ENCODE peak calls at places on chromosomes 1 and 21, in four cellular contexts. B, D, N and G are unnamed samples.

GRCh38 chr1:21590906-21591301 is 78.3 kb downstream of the RAP1GAP start:
- DNase-seq in B (no peak), D (no peak), N (no peak), G (no peak)

GRCh38 chr1:148318123-148318899 is 164.8 kb downstream of the PPIAL4G start:
- DNase-seq in B (peak), D (no peak), N (no peak), G (no peak)

GRCh38 chr21:32562426-32562825 is 22.9 kb downstream of the TCP10L start:
- DNase-seq in B (peak), D (no peak), N (no peak), G (no peak)

GRCh38 chr1:150311762-150312161 is 9.6 kb upstream of the PRPF3 start:
- DNase-seq in B (no peak), D (no peak), N (no peak), G (no peak)

GRCh38 chr1:86765073-86765472 is 60.7 kb downstream of the SH3GLB1 start:
- DNase-seq in B (no peak), D (peak), N (no peak), G (no peak)

GRCh38 chr1:25450894-25451293 is 20.2 kb downstream of the MACO1 start:
- DNase-seq in B (no peak), D (no peak), N (no peak), G (no peak)

GRCh38 chr1:224851210-224851849 is 78.1 kb upstream of the DNAH14 start:
- DNase-seq in B (peak), D (peak), N (peak), G (peak)

GRCh38 chr1:39262802-39263201 is 58.3 kb downstream of the MACF1 start:
- DNase-seq in B (no peak), D (no peak), N (no peak), G (no peak)

GRCh38 chr21:36052860-36053766 is 7.2 kb downstream of the SETD4 start:
- DNase-seq in B (no peak), D (no peak), N (no peak), G (no peak)

GRCh38 chr1:194512957-194513356 is 1326.5 kb upstream of the B3GALT2 start:
- DNase-seq in B (no peak), D (no peak), N (no peak), G (no peak)

GRCh38 chr1:171032822-171033702 is 57.6 kb upstream of the FMO3 start:
- DNase-seq in B (peak), D (no peak), N (no peak), G (no peak)
- TF ChIP-seq ELF4 in B (no peak), D (no peak), N (no peak), G (no peak)

GRCh38 chr21:26709090-26709489 is 136.0 kb upstream of the CYYR1 start:
- DNase-seq in B (no peak), D (no peak), N (no peak), G (no peak)

GRCh38 chr21:26708223-26708800 is 135.2 kb upstream of the CYYR1 start:
- DNase-seq in B (no peak), D (no peak), N (no peak), G (no peak)

GRCh38 chr21:26715116-26715515 is 130.1 kb downstream of the ADAMTS1 start:
- DNase-seq in B (no peak), D (no peak), N (no peak), G (no peak)

GRCh38 chr21:26707241-26707640 is 134.2 kb upstream of the CYYR1 start:
- DNase-seq in B (no peak), D (no peak), N (no peak), G (no peak)

GRCh38 chr21:26710155-26710554 is 135.1 kb downstream of the ADAMTS1 start:
- DNase-seq in B (no peak), D (no peak), N (no peak), G (no peak)
- TF ChIP-seq ELF4 in B (no peak), D (no peak), N (no peak), G (no peak)

GRCh38 chr1:207243756-207244408 is 77.6 kb upstream of the CD55 start:
- DNase-seq in B (no peak), D (no peak), N (no peak), G (no peak)

GRCh38 chr1:207244409-207244801 is 77.1 kb upstream of the CD55 start:
- DNase-seq in B (no peak), D (no peak), N (no peak), G (no peak)

GRCh38 chr1:207245124-207245523 is 76.4 kb upstream of the CD55 start:
- DNase-seq in B (no peak), D (no peak), N (no peak), G (no peak)

GRCh38 chr1:207251066-207251465 is 70.4 kb upstream of the CD55 start:
- DNase-seq in B (no peak), D (no peak), N (no peak), G (no peak)

DNA sequence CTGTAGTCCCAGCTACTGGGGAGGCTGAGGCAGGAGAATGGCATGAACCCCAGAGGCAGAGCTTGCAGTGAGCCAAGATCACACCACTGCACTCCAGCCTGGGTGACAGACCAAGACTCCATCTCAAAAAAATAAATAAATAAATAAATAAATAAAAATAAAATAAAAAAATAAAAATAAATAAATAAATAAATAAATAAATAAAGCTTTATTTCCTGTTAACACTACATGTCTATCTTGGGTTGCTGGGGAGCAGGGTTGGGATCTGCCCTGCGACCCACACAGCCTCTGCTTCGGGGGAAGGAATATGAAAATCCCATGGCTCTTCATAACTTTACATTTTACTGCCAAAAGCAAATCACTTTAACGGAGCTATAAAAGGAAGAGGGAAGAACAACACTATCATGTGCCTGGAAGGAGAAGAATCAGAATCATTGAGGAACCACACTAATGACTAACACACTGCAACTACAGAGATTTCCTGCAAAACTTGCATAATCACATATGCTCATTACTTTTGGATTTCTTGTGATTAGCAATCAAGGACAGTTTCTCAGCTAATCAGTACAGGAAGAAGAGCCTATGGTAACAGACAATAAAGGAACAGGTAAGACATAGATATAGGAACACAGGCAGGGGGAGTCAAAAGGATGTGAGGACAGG is 72.8 kb upstream of the CD55 start:
- DNase-seq in B (no peak), D (no peak), N (no peak), G (no peak)
- TF ChIP-seq ELF4 in B (no peak), D (no peak), N (no peak), G (no peak)

GRCh38 chr1:237112663-237113062 is 70.7 kb downstream of the RYR2 start:
- DNase-seq in B (no peak), D (no peak), N (no peak), G (no peak)
- TF ChIP-seq ELF4 in B (no peak), D (no peak), N (no peak), G (no peak)

DNA sequence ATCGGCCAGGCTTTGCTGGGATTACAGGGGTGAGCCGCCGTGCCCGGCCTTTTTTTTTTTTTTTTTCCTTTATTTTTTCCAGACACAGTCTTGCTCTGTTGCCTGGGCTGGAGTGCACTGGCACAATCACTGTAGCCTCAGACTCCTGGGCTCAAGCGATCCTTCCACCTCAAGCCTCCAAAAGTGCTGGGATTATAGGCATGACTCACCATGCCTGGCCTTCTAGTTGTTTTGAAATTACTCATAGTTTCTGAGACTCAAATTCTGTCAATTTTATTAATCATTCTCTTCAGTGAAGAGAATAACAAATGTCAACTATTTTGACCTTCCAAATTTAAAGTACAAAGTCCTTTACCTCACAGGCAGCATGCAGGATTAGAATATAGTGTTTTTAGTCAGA is 374.5 kb downstream of the PLA2G4A start:
- DNase-seq in B (no peak), D (no peak), N (no peak), G (no peak)
- TF ChIP-seq ELF4 in B (no peak), D (no peak), N (no peak), G (no peak)

GRCh38 chr1:116560704-116561490 is 9.9 kb downstream of the CD58 start:
- DNase-seq in B (no peak), D (no peak), N (no peak), G (no peak)
- TF ChIP-seq ELF4 in B (no peak), D (no peak), N (no peak), G (no peak)

DNA sequence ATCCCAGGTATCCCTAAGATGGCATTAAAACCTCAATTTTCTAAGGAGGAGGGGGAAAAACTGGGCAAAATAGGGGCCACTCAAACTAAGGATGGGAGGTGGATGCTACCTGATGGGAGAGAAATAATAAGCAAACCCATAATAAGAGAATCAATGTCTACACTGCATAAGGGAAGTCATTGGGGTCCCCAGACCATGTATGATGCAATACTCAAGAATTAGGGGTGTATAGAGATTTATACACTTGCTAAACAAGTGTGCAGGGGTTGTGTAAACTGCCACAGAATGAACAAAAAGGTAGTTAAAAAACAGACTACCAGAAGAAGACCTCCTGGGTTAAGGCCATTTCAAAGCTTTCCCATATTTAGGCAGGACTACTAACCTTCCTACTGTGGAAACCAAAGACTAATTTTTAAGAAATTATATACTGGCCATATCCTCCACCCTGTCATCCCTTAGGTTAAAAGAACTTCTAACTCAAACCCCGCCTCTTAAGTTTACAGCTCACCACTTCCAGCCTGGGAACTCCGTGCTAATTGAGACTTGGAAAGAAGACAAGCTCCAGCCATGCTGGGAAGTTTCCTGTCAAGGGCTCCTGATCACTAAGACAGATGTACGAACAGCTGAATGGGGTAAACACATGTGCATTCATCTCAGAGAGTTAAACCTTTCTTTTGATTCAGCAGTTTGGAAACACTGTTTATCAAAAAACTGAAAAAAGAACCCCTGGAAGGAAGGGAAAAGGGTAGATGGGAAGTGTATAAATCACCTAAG is 64.4 kb upstream of the TLR5 start:
- DNase-seq in B (no peak), D (no peak), N (no peak), G (no peak)
- TF ChIP-seq ELF4 in B (no peak), D (no peak), N (no peak), G (no peak)

GRCh38 chr1:89069955-89070354 is 4.9 kb upstream of the GBP1 start:
- DNase-seq in B (no peak), D (no peak), N (no peak), G (no peak)

GRCh38 chr1:89065077-89065868 is at the start of gene GBP1:
- DNase-seq in B (no peak), D (no peak), N (peak), G (no peak)

GRCh38 chr1:89070509-89070908 is 5.5 kb upstream of the GBP1 start:
- DNase-seq in B (no peak), D (no peak), N (no peak), G (no peak)

DNA sequence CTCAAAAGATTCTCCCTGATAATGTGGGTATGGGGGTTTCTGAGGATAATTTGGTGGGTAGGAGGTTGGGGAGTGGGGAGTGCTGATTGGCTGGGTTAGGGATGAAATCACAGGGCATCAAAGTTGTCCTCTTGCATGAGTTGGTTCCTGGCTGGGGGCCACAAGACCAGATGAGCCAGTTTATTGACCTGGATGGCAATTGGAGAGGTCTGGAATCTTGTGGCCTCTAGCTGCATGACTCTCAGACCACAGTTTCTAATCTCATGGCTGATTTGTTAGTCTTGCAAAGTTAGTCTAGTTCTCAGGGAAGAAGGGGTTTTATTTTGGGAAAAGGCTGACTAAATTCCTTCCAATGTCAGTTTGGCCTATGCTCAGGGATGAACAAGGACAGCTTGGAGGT is 3.3 kb upstream of the GBP1 start:
- DNase-seq in B (no peak), D (no peak), N (no peak), G (no peak)
- TF ChIP-seq ELF4 in B (no peak), D (no peak), N (no peak), G (no peak)